ENCODE peak calls at places on chromosomes 12 and 14, in six cellular contexts. One of them, this sample, is unnamed.

GRCh38 chr12:55673638-55674037 is 34.1 kb downstream of the ITGA7 start:
- DNase-seq in cardiac fibroblast: no peak
- DNase-seq in pancreas: no peak
- DNase-seq in fibroblast of villous mesenchyme: no peak
- DNase-seq in fibroblast of mammary gland: no peak
- DNase-seq in naive thymus-derived CD4-positive, alpha-beta T cell: no peak
- DNase-seq in this sample: no peak

GRCh38 chr12:80567391-80567790 is 123.4 kb downstream of the PTPRQ start:
- DNase-seq in cardiac fibroblast: peak
- DNase-seq in pancreas: no peak
- DNase-seq in fibroblast of villous mesenchyme: peak
- DNase-seq in fibroblast of mammary gland: peak
- DNase-seq in naive thymus-derived CD4-positive, alpha-beta T cell: no peak
- DNase-seq in this sample: peak

GRCh38 chr14:26233126-26233525 is 364.7 kb downstream of the NOVA1 start:
- DNase-seq in cardiac fibroblast: no peak
- DNase-seq in pancreas: no peak
- DNase-seq in fibroblast of villous mesenchyme: no peak
- DNase-seq in fibroblast of mammary gland: no peak
- DNase-seq in naive thymus-derived CD4-positive, alpha-beta T cell: no peak
- DNase-seq in this sample: no peak

GRCh38 chr12:68478516-68479260 is 132.0 kb upstream of the RAP1B start:
- DNase-seq in cardiac fibroblast: no peak
- DNase-seq in pancreas: no peak
- DNase-seq in fibroblast of villous mesenchyme: no peak
- DNase-seq in fibroblast of mammary gland: no peak
- DNase-seq in naive thymus-derived CD4-positive, alpha-beta T cell: no peak
- DNase-seq in this sample: no peak

GRCh38 chr14:32225378-32225920 is 22.4 kb upstream of the RNU6-8 start:
- DNase-seq in cardiac fibroblast: no peak
- DNase-seq in pancreas: no peak
- DNase-seq in fibroblast of villous mesenchyme: no peak
- DNase-seq in fibroblast of mammary gland: no peak
- DNase-seq in naive thymus-derived CD4-positive, alpha-beta T cell: no peak
- DNase-seq in this sample: no peak

GRCh38 chr14:22561661-22562579 is 27.1 kb downstream of the DAD1 start:
- DNase-seq in cardiac fibroblast: no peak
- DNase-seq in pancreas: no peak
- DNase-seq in fibroblast of villous mesenchyme: no peak
- DNase-seq in fibroblast of mammary gland: no peak
- DNase-seq in naive thymus-derived CD4-positive, alpha-beta T cell: no peak
- DNase-seq in this sample: no peak

GRCh38 chr12:19191089-19191488 is 61.6 kb downstream of the PLEKHA5 start:
- DNase-seq in cardiac fibroblast: no peak
- DNase-seq in pancreas: no peak
- DNase-seq in fibroblast of villous mesenchyme: no peak
- DNase-seq in fibroblast of mammary gland: no peak
- DNase-seq in naive thymus-derived CD4-positive, alpha-beta T cell: no peak
- DNase-seq in this sample: no peak

GRCh38 chr12:32183646-32184045 is 77.0 kb downstream of the BICD1 start:
- DNase-seq in cardiac fibroblast: no peak
- DNase-seq in pancreas: no peak
- DNase-seq in fibroblast of villous mesenchyme: peak
- DNase-seq in fibroblast of mammary gland: no peak
- DNase-seq in naive thymus-derived CD4-positive, alpha-beta T cell: no peak
- DNase-seq in this sample: no peak

GRCh38 chr14:102362084-102362483 is 606 bp downstream of the CINP start:
- DNase-seq in cardiac fibroblast: peak
- DNase-seq in pancreas: no peak
- DNase-seq in fibroblast of villous mesenchyme: peak
- DNase-seq in fibroblast of mammary gland: peak
- DNase-seq in naive thymus-derived CD4-positive, alpha-beta T cell: no peak
- DNase-seq in this sample: no peak

GRCh38 chr14:67423424-67423823 is 11.5 kb upstream of the PLEK2 start:
- DNase-seq in cardiac fibroblast: no peak
- DNase-seq in pancreas: no peak
- DNase-seq in fibroblast of villous mesenchyme: no peak
- DNase-seq in fibroblast of mammary gland: no peak
- DNase-seq in naive thymus-derived CD4-positive, alpha-beta T cell: no peak
- DNase-seq in this sample: no peak

GRCh38 chr12:96132819-96133218 is 61.4 kb upstream of the ELK3 start:
- DNase-seq in cardiac fibroblast: no peak
- DNase-seq in pancreas: no peak
- DNase-seq in fibroblast of villous mesenchyme: no peak
- DNase-seq in fibroblast of mammary gland: no peak
- DNase-seq in naive thymus-derived CD4-positive, alpha-beta T cell: no peak
- DNase-seq in this sample: no peak

GRCh38 chr14:93775744-93776143 is 12.5 kb downstream of the PRIMA1 start:
- DNase-seq in cardiac fibroblast: no peak
- DNase-seq in pancreas: no peak
- DNase-seq in fibroblast of villous mesenchyme: no peak
- DNase-seq in fibroblast of mammary gland: no peak
- DNase-seq in naive thymus-derived CD4-positive, alpha-beta T cell: no peak
- DNase-seq in this sample: no peak

GRCh38 chr12:32698285-32698684 is 19.2 kb downstream of the DNM1L start:
- DNase-seq in cardiac fibroblast: no peak
- DNase-seq in pancreas: no peak
- DNase-seq in fibroblast of villous mesenchyme: peak
- DNase-seq in fibroblast of mammary gland: no peak
- DNase-seq in naive thymus-derived CD4-positive, alpha-beta T cell: no peak
- DNase-seq in this sample: no peak

GRCh38 chr12:110776410-110776809 is 33.7 kb upstream of the PPP1CC start:
- DNase-seq in cardiac fibroblast: no peak
- DNase-seq in pancreas: no peak
- DNase-seq in fibroblast of villous mesenchyme: no peak
- DNase-seq in fibroblast of mammary gland: no peak
- DNase-seq in naive thymus-derived CD4-positive, alpha-beta T cell: no peak
- DNase-seq in this sample: no peak

GRCh38 chr12:124191024-124191359 is 103.9 kb upstream of the RFLNA start:
- DNase-seq in cardiac fibroblast: peak
- DNase-seq in pancreas: no peak
- DNase-seq in fibroblast of villous mesenchyme: no peak
- DNase-seq in fibroblast of mammary gland: peak
- DNase-seq in naive thymus-derived CD4-positive, alpha-beta T cell: no peak
- DNase-seq in this sample: no peak

GRCh38 chr14:28779416-28779941 is 12.9 kb downstream of the FOXG1 start:
- DNase-seq in cardiac fibroblast: no peak
- DNase-seq in pancreas: no peak
- DNase-seq in fibroblast of villous mesenchyme: no peak
- DNase-seq in fibroblast of mammary gland: no peak
- DNase-seq in naive thymus-derived CD4-positive, alpha-beta T cell: no peak
- DNase-seq in this sample: no peak

GRCh38 chr14:51616256-51616655 is 35.5 kb upstream of the FRMD6 start:
- DNase-seq in cardiac fibroblast: no peak
- DNase-seq in pancreas: no peak
- DNase-seq in fibroblast of villous mesenchyme: peak
- DNase-seq in fibroblast of mammary gland: no peak
- DNase-seq in naive thymus-derived CD4-positive, alpha-beta T cell: no peak
- DNase-seq in this sample: no peak

GRCh38 chr12:125145196-125145595 is 80.0 kb downstream of the AACS start:
- DNase-seq in cardiac fibroblast: no peak
- DNase-seq in pancreas: no peak
- DNase-seq in fibroblast of villous mesenchyme: peak
- DNase-seq in fibroblast of mammary gland: peak
- DNase-seq in naive thymus-derived CD4-positive, alpha-beta T cell: no peak
- DNase-seq in this sample: no peak

GRCh38 chr14:53881921-53882320 is 74.7 kb downstream of the BMP4 start:
- DNase-seq in cardiac fibroblast: no peak
- DNase-seq in pancreas: no peak
- DNase-seq in fibroblast of villous mesenchyme: no peak
- DNase-seq in fibroblast of mammary gland: no peak
- DNase-seq in naive thymus-derived CD4-positive, alpha-beta T cell: no peak
- DNase-seq in this sample: no peak

DNA sequence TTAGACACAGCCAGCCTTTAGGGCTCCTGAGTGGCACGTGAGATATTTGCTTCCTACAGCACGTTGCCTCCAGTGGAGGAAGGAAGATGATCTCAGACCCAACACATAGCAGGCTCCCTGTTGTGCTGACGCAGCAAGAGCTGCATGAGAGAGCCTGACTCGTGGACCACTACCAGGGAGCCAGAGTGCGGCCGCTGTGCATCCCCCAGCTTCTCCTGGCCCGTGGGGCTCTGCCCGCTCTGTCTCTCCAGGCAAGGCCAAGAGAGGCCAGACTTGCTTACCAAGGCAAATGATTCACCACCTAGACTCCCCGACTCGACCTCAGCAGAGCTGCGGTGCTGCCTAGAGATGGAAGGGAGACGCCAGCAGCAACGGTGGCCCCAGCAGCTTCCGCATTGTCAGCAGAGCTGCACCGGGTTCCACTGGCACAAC is 37.5 kb downstream of the MAP3K9 start:
- DNase-seq in cardiac fibroblast: no peak
- DNase-seq in pancreas: no peak
- DNase-seq in fibroblast of villous mesenchyme: no peak
- DNase-seq in fibroblast of mammary gland: no peak
- DNase-seq in naive thymus-derived CD4-positive, alpha-beta T cell: no peak
- DNase-seq in this sample: no peak
- H3K4me3 ChIP-seq in cardiac fibroblast: no peak
- H3K4me3 ChIP-seq in pancreas: no peak
- H3K4me3 ChIP-seq in fibroblast of villous mesenchyme: no peak
- H3K4me3 ChIP-seq in fibroblast of mammary gland: no peak
- H3K4me3 ChIP-seq in naive thymus-derived CD4-positive, alpha-beta T cell: no peak
- H3K4me3 ChIP-seq in this sample: no peak

DNA sequence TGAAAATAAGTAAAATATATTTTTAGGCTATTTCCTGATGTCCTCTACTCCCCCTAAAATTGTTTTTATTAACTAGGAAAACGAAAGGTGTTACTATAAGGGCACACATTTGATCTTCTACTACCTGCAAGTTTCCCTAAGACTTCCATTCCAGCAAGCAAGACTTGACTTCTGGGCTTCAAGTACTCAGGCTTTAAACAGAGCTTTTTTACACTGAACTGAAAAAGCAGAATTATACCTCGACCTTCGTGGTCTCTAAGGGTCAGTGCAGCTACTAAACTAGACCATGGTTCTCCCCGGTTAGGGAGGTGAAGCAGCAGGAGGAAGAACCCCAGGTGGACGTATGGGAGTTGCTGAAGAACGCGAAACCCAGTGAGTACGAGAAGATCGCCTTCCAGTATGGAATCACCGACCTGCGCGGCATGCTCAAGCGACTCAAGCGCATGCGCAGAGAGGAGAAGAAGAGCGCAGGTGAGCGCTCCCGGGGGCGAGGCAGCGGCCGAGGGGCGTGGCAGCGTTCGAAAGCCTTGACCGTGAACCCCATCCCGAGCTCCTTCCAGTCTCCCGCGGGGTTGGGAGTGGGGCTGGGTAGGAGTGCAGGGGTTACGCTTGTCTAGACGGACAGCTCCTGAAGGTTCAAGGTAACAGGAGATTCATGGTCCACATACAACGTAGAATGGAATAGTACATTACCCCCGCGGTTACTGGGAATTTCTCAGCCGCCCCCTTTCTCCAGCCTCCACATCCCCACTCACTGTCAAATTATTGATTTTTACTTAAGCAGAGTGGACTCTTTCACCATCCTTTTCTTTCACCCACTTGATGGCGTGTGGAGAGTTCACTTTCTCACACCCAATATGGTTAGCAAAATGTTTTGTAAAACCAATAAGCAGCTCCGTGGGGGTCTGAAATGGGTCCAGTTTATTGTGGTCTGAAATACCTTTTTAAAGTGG is 47.6 kb downstream of the MYBPC1 start:
- DNase-seq in cardiac fibroblast: no peak
- DNase-seq in pancreas: peak
- DNase-seq in fibroblast of villous mesenchyme: no peak
- DNase-seq in fibroblast of mammary gland: no peak
- DNase-seq in naive thymus-derived CD4-positive, alpha-beta T cell: no peak
- DNase-seq in this sample: no peak
- H3K4me3 ChIP-seq in cardiac fibroblast: no peak
- H3K4me3 ChIP-seq in pancreas: peak
- H3K4me3 ChIP-seq in fibroblast of villous mesenchyme: no peak
- H3K4me3 ChIP-seq in fibroblast of mammary gland: no peak
- H3K4me3 ChIP-seq in naive thymus-derived CD4-positive, alpha-beta T cell: no peak
- H3K4me3 ChIP-seq in this sample: peak

DNA sequence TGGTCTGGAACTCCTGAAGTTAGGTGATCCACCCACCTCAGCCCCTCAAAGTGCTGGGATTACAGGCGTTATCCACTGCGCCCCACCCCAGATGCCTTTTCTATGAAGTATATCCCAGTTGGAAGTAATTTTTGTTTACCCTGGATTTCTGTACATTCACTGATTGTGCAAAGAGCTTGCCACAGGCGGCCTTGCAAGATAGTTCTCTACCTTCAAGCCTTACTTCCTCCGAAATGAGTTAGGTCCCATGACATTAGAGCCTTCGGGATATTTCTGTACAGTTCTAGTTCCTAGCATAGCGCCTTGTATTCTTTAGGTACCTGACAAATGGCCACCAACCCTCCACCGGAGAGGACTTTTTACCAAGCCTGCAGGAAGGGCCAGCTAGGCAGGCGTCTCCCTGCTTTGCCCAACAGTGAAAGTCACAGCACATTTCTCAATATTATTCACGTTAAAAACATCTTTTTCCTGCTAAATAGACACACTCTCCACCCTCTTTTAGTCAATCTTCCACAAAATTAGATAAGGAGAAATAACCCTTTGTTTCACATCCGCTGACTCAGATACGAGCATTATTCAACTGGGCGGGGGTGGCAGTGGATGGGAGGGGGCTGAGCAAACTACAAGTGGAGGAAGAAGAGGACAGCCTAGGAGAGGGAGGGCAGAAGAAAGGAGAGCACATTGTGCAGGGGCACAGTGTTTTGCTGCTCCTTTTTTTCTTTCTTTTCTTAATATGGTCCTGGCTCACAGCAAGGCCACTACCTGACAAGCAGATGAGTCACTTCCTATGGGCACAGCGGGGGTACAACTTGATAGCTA is 40.0 kb upstream of the CAPRIN2 start:
- DNase-seq in cardiac fibroblast: peak
- DNase-seq in pancreas: no peak
- DNase-seq in fibroblast of villous mesenchyme: peak
- DNase-seq in fibroblast of mammary gland: peak
- DNase-seq in naive thymus-derived CD4-positive, alpha-beta T cell: no peak
- DNase-seq in this sample: peak
- H3K4me3 ChIP-seq in cardiac fibroblast: peak
- H3K4me3 ChIP-seq in pancreas: no peak
- H3K4me3 ChIP-seq in fibroblast of villous mesenchyme: no peak
- H3K4me3 ChIP-seq in fibroblast of mammary gland: peak
- H3K4me3 ChIP-seq in naive thymus-derived CD4-positive, alpha-beta T cell: no peak
- H3K4me3 ChIP-seq in this sample: peak

GRCh38 chr14:72907886-72908285 is 14.0 kb upstream of the DPF3 start:
- DNase-seq in cardiac fibroblast: no peak
- DNase-seq in pancreas: no peak
- DNase-seq in fibroblast of villous mesenchyme: peak
- DNase-seq in fibroblast of mammary gland: peak
- DNase-seq in naive thymus-derived CD4-positive, alpha-beta T cell: no peak
- DNase-seq in this sample: no peak
- H3K4me3 ChIP-seq in cardiac fibroblast: no peak
- H3K4me3 ChIP-seq in pancreas: no peak
- H3K4me3 ChIP-seq in fibroblast of villous mesenchyme: no peak
- H3K4me3 ChIP-seq in fibroblast of mammary gland: no peak
- H3K4me3 ChIP-seq in naive thymus-derived CD4-positive, alpha-beta T cell: no peak
- H3K4me3 ChIP-seq in this sample: no peak

DNA sequence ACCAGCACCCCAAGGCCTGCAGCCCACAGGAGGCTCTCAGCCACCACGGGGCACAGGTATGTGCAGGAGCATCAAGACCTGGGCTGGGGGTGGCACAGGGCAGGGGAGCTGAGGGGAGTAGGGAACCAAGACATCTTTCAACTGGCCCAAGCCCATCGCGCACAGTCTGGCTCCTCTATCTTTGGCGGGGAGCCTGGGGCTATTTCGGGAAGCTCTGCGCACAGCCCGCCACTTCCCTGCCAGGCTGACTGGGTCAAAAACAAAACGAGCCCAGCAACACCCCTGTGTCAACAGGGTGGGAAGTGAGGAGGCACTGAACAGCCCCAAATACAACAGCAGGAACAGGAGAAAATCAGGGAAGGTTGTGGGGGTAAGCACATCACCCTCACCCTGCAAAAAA is 83.9 kb downstream of the ARL6IP4 start:
- DNase-seq in cardiac fibroblast: no peak
- DNase-seq in pancreas: peak
- DNase-seq in fibroblast of villous mesenchyme: no peak
- DNase-seq in fibroblast of mammary gland: no peak
- DNase-seq in naive thymus-derived CD4-positive, alpha-beta T cell: no peak
- DNase-seq in this sample: no peak
- H3K4me3 ChIP-seq in cardiac fibroblast: no peak
- H3K4me3 ChIP-seq in pancreas: no peak
- H3K4me3 ChIP-seq in fibroblast of villous mesenchyme: no peak
- H3K4me3 ChIP-seq in fibroblast of mammary gland: no peak
- H3K4me3 ChIP-seq in naive thymus-derived CD4-positive, alpha-beta T cell: no peak
- H3K4me3 ChIP-seq in this sample: no peak